ENCODE peak calls at places on chromosomes 2 and 18, in six cellular contexts. J, D, K, H, S and G are unnamed samples.

GRCh38 chr2:179272406-179273192 is 8.0 kb upstream of the SESTD1 start:
- DNase-seq in J (peak; percentile 11), D (no peak), K (no peak), H (peak; percentile 96), S (no peak), G (no peak)

GRCh38 chr2:27032495-27033252 is at the start of gene TMEM214:
- DNase-seq in J (peak; percentile 93), D (peak; percentile 77), K (peak; percentile 89), H (peak; percentile 85), S (peak; percentile 98), G (peak; percentile 92)

GRCh38 chr18:44938396-44939036 is 257.8 kb downstream of the SETBP1 start:
- DNase-seq in J (peak; percentile 48), D (no peak), K (no peak), H (no peak), S (no peak), G (no peak)

GRCh38 chr18:34562252-34562870 is 147.7 kb upstream of the DTNA start:
- DNase-seq in J (no peak), D (no peak), K (no peak), H (no peak), S (no peak), G (no peak)

GRCh38 chr2:3805120-3805519 is 101.7 kb downstream of the DCDC2C start:
- DNase-seq in J (peak; percentile 75), D (no peak), K (peak; percentile 26), H (peak; percentile 57), S (no peak), G (no peak)

GRCh38 chr2:122156101-122156500 is 400.6 kb downstream of the TSN start:
- DNase-seq in J (peak; percentile 12), D (no peak), K (no peak), H (no peak), S (no peak), G (no peak)

GRCh38 chr2:176464886-176465564 is 195.8 kb downstream of the MTX2 start:
- DNase-seq in J (no peak), D (no peak), K (no peak), H (no peak), S (no peak), G (no peak)

GRCh38 chr2:68466361-68466777 is 725 bp downstream of the FBXO48 start:
- DNase-seq in J (peak; percentile 44), D (peak; percentile 65), K (no peak), H (peak; percentile 15), S (no peak), G (no peak)

GRCh38 chr2:226398580-226398979 is 401.0 kb downstream of the IRS1 start:
- DNase-seq in J (no peak), D (no peak), K (peak; percentile 8), H (peak; percentile 18), S (no peak), G (no peak)

GRCh38 chr2:109438773-109439191 is 175.0 kb downstream of the SEPTIN10 start:
- DNase-seq in J (no peak), D (no peak), K (peak; percentile 92), H (no peak), S (no peak), G (peak; percentile 74)

GRCh38 chr2:217430916-217431576 is 571.2 kb upstream of the TNP1 start:
- DNase-seq in J (no peak), D (no peak), K (no peak), H (no peak), S (no peak), G (no peak)

DNA sequence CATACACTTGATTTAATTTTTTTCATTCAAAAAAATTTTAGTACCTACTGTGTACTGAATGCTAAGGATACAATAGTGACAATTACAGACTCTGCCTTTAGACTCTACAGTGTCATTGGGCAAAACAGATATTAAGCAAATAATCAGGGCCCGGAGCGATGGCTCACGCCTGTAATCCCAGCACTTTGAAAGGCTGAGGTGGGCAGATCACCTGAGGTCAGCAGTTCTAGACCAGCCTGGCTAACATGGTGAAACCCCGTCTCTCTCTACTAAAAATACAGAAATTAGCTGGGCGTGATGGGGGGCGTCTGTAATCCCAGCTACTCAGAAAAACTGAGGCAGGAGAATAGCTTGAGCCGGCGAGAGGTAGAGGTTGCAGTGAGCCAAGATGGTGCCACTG is 1.4 kb downstream of the UBXN2A start:
- DNase-seq in J (no peak), D (no peak), K (no peak), H (no peak), S (no peak), G (no peak)
- H3K4me3 ChIP-seq in J (peak overlapping the region; percentile 68), D (no peak overlapping the region), K (no peak overlapping the region), H (peak overlapping the region; percentile 87), S (no peak overlapping the region), G (peak overlapping the region; percentile 94)

DNA sequence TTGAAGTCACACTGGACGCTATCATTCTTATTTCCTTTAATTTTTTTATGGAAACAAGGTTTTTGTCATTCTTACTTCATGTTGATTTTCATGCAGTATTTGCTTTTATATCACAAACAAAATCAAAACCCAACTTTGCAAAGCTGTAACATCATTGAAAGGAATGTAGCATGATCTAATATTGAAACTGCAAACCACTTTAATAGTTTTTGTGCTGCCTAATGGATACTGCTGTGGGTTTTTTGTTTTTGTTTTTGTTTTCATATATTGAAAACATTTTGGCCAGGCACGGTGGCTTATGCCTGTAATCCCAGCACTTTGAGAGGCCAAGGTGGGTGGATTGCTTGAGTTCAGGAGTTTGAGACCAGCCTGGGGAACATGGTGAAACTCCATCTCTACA is 81.6 kb downstream of the MAP2 start:
- DNase-seq in J (no peak), D (no peak), K (no peak), H (no peak), S (no peak), G (no peak)
- H3K9me3 ChIP-seq in J (no peaks in the 10 kb centered on the region), D (no peaks in the 10 kb centered on the region), K (no peaks in the 10 kb centered on the region), H (no peaks in the 10 kb centered on the region), S (no peaks in the 10 kb centered on the region), G (no peaks in the 10 kb centered on the region)

GRCh38 chr2:135132314-135132713 is 80.2 kb downstream of the RAB3GAP1 start:
- DNase-seq in J (no peak), D (no peak), K (no peak), H (no peak), S (no peak), G (no peak)
- H3K36me3 ChIP-seq in J (peaks cover 18% of the 10 kb centered on the region), D (peaks cover 18% of the 10 kb centered on the region), K (peaks cover 32% of the 10 kb centered on the region), H (peaks cover 75% of the 10 kb centered on the region), S (peaks cover 57% of the 10 kb centered on the region), G (peaks cover 94% of the 10 kb centered on the region)

GRCh38 chr18:69838620-69839411 is 108.9 kb downstream of the CD226 start:
- DNase-seq in J (peak; percentile 12), D (no peak), K (no peak), H (peak; percentile 18), S (no peak), G (no peak)
- H3K4me3 ChIP-seq in J (no peak overlapping the region), D (no peak overlapping the region), K (no peak overlapping the region), H (no peak overlapping the region), S (no peak overlapping the region), G (no peak overlapping the region)

GRCh38 chr18:50422286-50422898 is 47.5 kb downstream of the SKA1 start:
- DNase-seq in J (no peak), D (no peak), K (no peak), H (no peak), S (no peak), G (no peak)
- H3K9me3 ChIP-seq in J (no peaks in the 10 kb centered on the region), D (no peaks in the 10 kb centered on the region), K (no peaks in the 10 kb centered on the region), H (peaks cover 16% of the 10 kb centered on the region), S (peaks cover 27% of the 10 kb centered on the region), G (no peaks in the 10 kb centered on the region)

GRCh38 chr2:197497301-197497700 is 2.3 kb downstream of the HSPD1 start:
- DNase-seq in J (no peak), D (no peak), K (no peak), H (no peak), S (no peak), G (no peak)
- H3K36me3 ChIP-seq in J (peaks cover 58% of the 10 kb centered on the region), D (peaks cover 35% of the 10 kb centered on the region), K (peaks cover 45% of the 10 kb centered on the region), H (peaks cover 66% of the 10 kb centered on the region), S (peaks cover 24% of the 10 kb centered on the region), G (peaks cover 7% of the 10 kb centered on the region)

GRCh38 chr18:26225022-26225693 is 1.1 kb upstream of the TAF4B start:
- DNase-seq in J (peak; percentile 18), D (no peak), K (no peak), H (no peak), S (no peak), G (no peak)
- H3K4me3 ChIP-seq in J (peak overlapping the region; percentile 64), D (no peak overlapping the region), K (no peak overlapping the region), H (no peak overlapping the region), S (no peak overlapping the region), G (peak overlapping the region; percentile 95)

GRCh38 chr2:95377216-95377530 is 25.3 kb upstream of the FAHD2A start:
- DNase-seq in J (no peak), D (no peak), K (no peak), H (no peak), S (no peak), G (no peak)
- H3K9me3 ChIP-seq in J (no peaks in the 10 kb centered on the region), D (no peaks in the 10 kb centered on the region), K (no peaks in the 10 kb centered on the region), H (no peaks in the 10 kb centered on the region), S (no peaks in the 10 kb centered on the region), G (no peaks in the 10 kb centered on the region)